ENCODE peak calls at places on chromosomes 16 and 17, in four cellular contexts. J is left lung, M is endodermal cell, T is stomach. N is an unnamed sample. For H3K4me1, the result is how much of the 10 kb centered on the place peaks cover.

GRCh38 chr17:74379495-74380085 is 12.3 kb downstream of the GPR142 start:
- DNase-seq in J (peak), M (peak), T (peak), N (peak)

GRCh38 chr16:15765880-15766279 is 90.9 kb downstream of the MYH11 start:
- DNase-seq in J (no peak), T (no peak), M (peak), N (peak)

GRCh38 chr17:72977768-72978417 is 114.6 kb downstream of the SLC39A11 start:
- DNase-seq in M (no peak), J (no peak), T (no peak), N (no peak)

GRCh38 chr17:21297597-21297996 is 13.1 kb downstream of the MAP2K3 start:
- DNase-seq in M (no peak), T (no peak), J (peak), N (peak)

GRCh38 chr16:48330847-48331204 is 54.4 kb downstream of the SIAH1 start:
- DNase-seq in M (no peak), J (no peak), T (no peak), N (no peak)

GRCh38 chr17:41530062-41531048 is 2.2 kb upstream of the KRT19 start:
- DNase-seq in M (peak), T (peak), J (no peak), N (no peak)

GRCh38 chr17:76934561-76935320 is 66.5 kb downstream of the MGAT5B start:
- DNase-seq in T (no peak), M (no peak), J (peak), N (no peak)

GRCh38 chr16:10965440-10966039 is 21.2 kb downstream of the CLEC16A start:
- DNase-seq in T (no peak), M (no peak), J (no peak), N (no peak)

GRCh38 chr17:74490716-74491115 is 24.3 kb downstream of the CD300A start:
- DNase-seq in T (no peak), M (no peak), J (no peak), N (no peak)

GRCh38 chr17:2911035-2911754 is 115.0 kb downstream of the RAP1GAP2 start:
- DNase-seq in T (no peak), M (no peak), J (no peak), N (no peak)

GRCh38 chr17:37790153-37790552 is 45.3 kb upstream of the HNF1B start:
- DNase-seq in J (no peak), T (no peak), M (peak), N (no peak)

GRCh38 chr17:6269474-6269873 is 165.4 kb downstream of the AIPL1 start:
- DNase-seq in M (peak), T (no peak), J (no peak), N (peak)

GRCh38 chr17:55134486-55135157 is 130.1 kb upstream of the HLF start:
- DNase-seq in J (no peak), T (no peak), M (no peak), N (no peak)

GRCh38 chr17:51006601-51007000 is 114.1 kb downstream of the SPAG9 start:
- DNase-seq in J (no peak), M (no peak), T (no peak), N (no peak)

GRCh38 chr16:88549671-88550643 is 20.2 kb upstream of the ZC3H18 start:
- DNase-seq in M (peak), T (no peak), J (no peak), N (no peak)

GRCh38 chr17:47705536-47706481 is 11.8 kb downstream of the TBKBP1 start:
- DNase-seq in J (peak), M (no peak), T (no peak), N (no peak)

GRCh38 chr17:79861371-79862216 is 22.4 kb upstream of the CBX4 start:
- DNase-seq in J (peak), T (no peak), M (peak), N (no peak)

GRCh38 chr17:72609501-72609900 is 483.0 kb downstream of the SLC39A11 start:
- DNase-seq in M (no peak), J (no peak), T (peak), N (no peak)

GRCh38 chr17:73787036-73787720 is 142.9 kb upstream of the SDK2 start:
- DNase-seq in M (peak), J (no peak), T (peak), N (peak)

GRCh38 chr16:78105517-78105916 is 6.1 kb downstream of the WWOX start:
- DNase-seq in J (no peak), T (no peak), M (no peak), N (no peak)

GRCh38 chr16:2428787-2429036 is 535 bp upstream of the CCNF start:
- DNase-seq in J (no peak), M (no peak), T (no peak), N (no peak)

GRCh38 chr16:52491216-52491615 is 55.7 kb downstream of the TOX3 start:
- DNase-seq in M (no peak), T (no peak), J (no peak), N (peak)

GRCh38 chr17:68580236-68580903 is 20.8 kb downstream of the FAM20A start:
- DNase-seq in J (peak), M (peak), T (no peak), N (no peak)

GRCh38 chr16:381788-382717 is at the start of gene PGAP6:
- DNase-seq in J (peak), T (peak), M (peak), N (peak)

GRCh38 chr17:58362368-58363014 is 10.5 kb upstream of the SUPT4H1 start:
- DNase-seq in J (no peak), M (no peak), T (no peak), N (no peak)
- H3K4me1 ChIP-seq in J (under half), M (under half), T (under half), N (under half)

DNA sequence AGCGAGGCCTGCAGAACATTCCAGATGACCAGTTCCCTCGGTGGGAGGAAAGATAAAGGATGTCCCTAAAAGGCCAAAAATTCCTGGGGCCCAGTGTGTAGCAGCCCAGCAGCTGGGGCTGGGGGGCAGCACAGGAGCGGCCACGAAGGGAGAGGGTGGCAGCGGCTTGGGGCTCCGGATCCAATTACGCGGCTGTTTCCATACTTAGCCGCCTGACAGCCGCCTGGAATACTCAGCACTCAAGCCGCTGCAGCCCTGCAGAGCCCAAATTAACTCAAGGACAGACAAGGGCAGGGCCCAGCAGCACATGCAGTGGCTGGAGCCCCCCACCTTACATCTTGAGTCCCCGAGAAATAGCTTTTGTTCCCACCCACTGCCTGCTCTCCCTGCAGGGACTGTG is 1.3 kb downstream of the SRL start:
- DNase-seq in T (no peak), J (no peak), M (no peak), N (peak)
- H3K4me1 ChIP-seq in T (under half), J (under half), M (under half), N (under half)

GRCh38 chr16:67112591-67113399 is 3.1 kb downstream of the PHAF1 start:
- DNase-seq in T (no peak), J (no peak), M (no peak), N (peak)
- H3K4me1 ChIP-seq in T (half or more), J (under half), M (under half), N (under half)

GRCh38 chr16:69423189-69423588 is 1.2 kb upstream of the CYB5B start:
- DNase-seq in J (no peak), M (no peak), T (no peak), N (peak)

GRCh38 chr16:69413045-69413664 is 11.3 kb upstream of the CYB5B start:
- DNase-seq in T (no peak), M (no peak), J (no peak), N (no peak)

GRCh38 chr16:69412287-69412686 is 12.1 kb upstream of the CYB5B start:
- DNase-seq in T (no peak), M (no peak), J (no peak), N (no peak)

GRCh38 chr16:69419956-69420355 is 4.5 kb upstream of the CYB5B start:
- DNase-seq in T (no peak), M (no peak), J (no peak), N (no peak)

GRCh38 chr16:69417537-69418199 is 6.8 kb upstream of the CYB5B start:
- DNase-seq in J (no peak), M (peak), T (no peak), N (peak)
- H3K4me1 ChIP-seq in J (under half), M (under half), T (under half), N (under half)

GRCh38 chr17:7855643-7856080 is 796 bp downstream of the TMEM88 start:
- DNase-seq in J (no peak), T (no peak), M (no peak), N (no peak)

GRCh38 chr17:7853693-7854043 is 1.2 kb upstream of the TMEM88 start:
- DNase-seq in J (no peak), M (peak), T (no peak), N (peak)

GRCh38 chr17:7854851-7855642 is at the start of gene TMEM88:
- DNase-seq in M (peak), J (peak), T (no peak), N (peak)

GRCh38 chr17:7852919-7853692 is 1.8 kb upstream of the TMEM88 start:
- DNase-seq in J (no peak), T (no peak), M (peak), N (peak)

GRCh38 chr17:7854078-7854777 is 638 bp upstream of the TMEM88 start:
- DNase-seq in J (no peak), T (no peak), M (peak), N (no peak)
- H3K4me1 ChIP-seq in J (under half), T (half or more), M (under half), N (under half)

GRCh38 chr17:350706-351435 is 1.7 kb downstream of the RPH3AL start:
- DNase-seq in J (no peak), M (peak), T (peak), N (peak)
- H3K4me1 ChIP-seq in J (under half), M (under half), T (half or more), N (under half)

GRCh38 chr17:17738901-17739300 is 57.6 kb downstream of the RAI1 start:
- DNase-seq in T (no peak), M (no peak), J (no peak), N (no peak)

GRCh38 chr17:17737938-17738894 is 57.0 kb downstream of the RAI1 start:
- DNase-seq in T (peak), M (peak), J (no peak), N (peak)

GRCh38 chr17:17741346-17742023 is 60.2 kb downstream of the RAI1 start:
- DNase-seq in T (no peak), M (peak), J (no peak), N (peak)

GRCh38 chr17:17740627-17741237 is 59.5 kb downstream of the RAI1 start:
- DNase-seq in J (no peak), T (no peak), M (peak), N (no peak)

GRCh38 chr17:17739388-17740066 is 58.3 kb downstream of the RAI1 start:
- DNase-seq in T (peak), M (no peak), J (no peak), N (no peak)
- H3K4me1 ChIP-seq in T (half or more), M (under half), J (under half), N (under half)

GRCh38 chr17:45848405-45848804 is 3.7 kb downstream of the SPPL2C start:
- DNase-seq in M (no peak), T (no peak), J (no peak), N (peak)
- H3K4me1 ChIP-seq in M (under half), T (under half), J (under half), N (under half)